ENCODE peak calls at places on chromosomes 4 and X, in ten cellular contexts. G, Z, W, O, R, J, Q, C, X and I are unnamed samples.
A peak's percentile ranks its signal among the peaks of the same experiment; 100 is the strongest.

GRCh38 chr4:82561745-82562552 is at the start of gene TMEM150C:
- DNase-seq in G (no peak), Z (peak; percentile 78), W (no peak), O (no peak), R (peak; percentile 22), J (peak; percentile 3), Q (peak; percentile 45), C (peak; percentile 42), X (peak; percentile 14), I (peak; percentile 92)

GRCh38 chr4:4759233-4759632 is 100.2 kb upstream of the MSX1 start:
- DNase-seq in G (no peak), Z (no peak), W (no peak), O (no peak), R (no peak), J (no peak), Q (no peak), C (no peak), X (no peak), I (no peak)

GRCh38 chrX:30659421-30659820 is 6.2 kb downstream of the GK start:
- DNase-seq in G (peak; percentile 95), Z (no peak), W (no peak), O (no peak), R (no peak), J (peak; percentile 51), Q (peak; percentile 4), C (no peak), X (no peak), I (no peak)

GRCh38 chr4:107824367-107825071 is at the start of gene SGMS2:
- DNase-seq in G (peak; percentile 84), Z (peak; percentile 66), W (no peak), O (no peak), R (peak; percentile 90), J (peak; percentile 82), Q (peak; percentile 68), C (peak; percentile 92), X (peak; percentile 86), I (peak; percentile 97)

GRCh38 chr4:165476214-165477098 is 97.6 kb downstream of the CPE start:
- DNase-seq in G (peak; percentile 2), Z (no peak), W (no peak), O (no peak), R (no peak), J (peak; percentile 79), Q (no peak), C (no peak), X (no peak), I (no peak)

GRCh38 chr4:156773648-156774357 is 197.8 kb downstream of the PDGFC start:
- DNase-seq in G (peak; percentile 56), Z (no peak), W (no peak), O (no peak), R (no peak), J (peak; percentile 81), Q (no peak), C (no peak), X (no peak), I (no peak)

GRCh38 chrX:54758114-54759055 is 39.7 kb downstream of the ITIH6 start:
- DNase-seq in G (no peak), Z (no peak), W (no peak), O (no peak), R (no peak), J (no peak), Q (no peak), C (no peak), X (no peak), I (no peak)

GRCh38 chr4:24057915-24058559 is 168.2 kb upstream of the PPARGC1A start:
- DNase-seq in G (no peak), Z (no peak), W (no peak), O (no peak), R (no peak), J (no peak), Q (no peak), C (no peak), X (no peak), I (no peak)

GRCh38 chr4:16157609-16158503 is 68.4 kb downstream of the TAPT1 start:
- DNase-seq in G (no peak), Z (peak; percentile 57), W (no peak), O (no peak), R (no peak), J (no peak), Q (no peak), C (no peak), X (peak; percentile 99), I (no peak)

GRCh38 chr4:141871086-141871485 is 234.7 kb downstream of the IL15 start:
- DNase-seq in G (peak; percentile 17), Z (no peak), W (no peak), O (no peak), R (no peak), J (peak; percentile 26), Q (no peak), C (no peak), X (no peak), I (no peak)

GRCh38 chr4:74109116-74109791 is 10.3 kb upstream of the CXCL2 start:
- DNase-seq in G (peak; percentile 97), Z (peak; percentile 20), W (no peak), O (no peak), R (peak; percentile 27), J (peak; percentile 98), Q (peak; percentile 64), C (peak; percentile 34), X (peak; percentile 4), I (no peak)

DNA sequence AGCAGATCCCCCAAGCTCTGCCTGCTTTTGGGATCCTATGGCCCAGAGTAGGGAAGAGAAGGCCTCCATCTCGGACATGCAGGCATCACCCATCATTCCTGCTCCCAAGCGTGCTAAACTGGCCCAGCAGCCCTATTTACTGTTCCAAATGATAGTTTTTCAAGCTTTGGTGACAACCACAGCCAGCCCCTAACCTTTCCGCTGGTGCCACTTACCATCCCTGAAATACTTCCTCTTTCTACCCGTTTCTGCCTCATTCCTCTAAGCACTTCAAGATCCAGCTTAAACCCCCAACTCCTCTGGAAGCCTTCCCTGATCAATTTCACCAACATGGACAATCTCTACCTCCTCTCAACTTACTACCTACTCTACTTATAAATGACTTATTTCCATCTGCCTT is 36.2 kb downstream of the LNX1 start:
- DNase-seq in G (no peak), Z (no peak), W (no peak), O (no peak), R (no peak), J (no peak), Q (no peak), C (no peak), X (no peak), I (no peak)
- H3K4me1 ChIP-seq in G (peaks cover 13% of the 10 kb centered on the region), Z (no peaks in the 10 kb centered on the region), W (no peaks in the 10 kb centered on the region), O (no peaks in the 10 kb centered on the region), R (no peaks in the 10 kb centered on the region), J (peaks cover 19% of the 10 kb centered on the region), Q (no peaks in the 10 kb centered on the region), C (peaks cover 6% of the 10 kb centered on the region), X (no peaks in the 10 kb centered on the region), I (no peaks in the 10 kb centered on the region)

GRCh38 chr4:186691396-186691795 is 32.3 kb downstream of the FAT1 start:
- DNase-seq in G (no peak), Z (no peak), W (no peak), O (no peak), R (no peak), J (no peak), Q (no peak), C (no peak), X (no peak), I (no peak)
- H3K4me1 ChIP-seq in G (peaks cover 17% of the 10 kb centered on the region), Z (peaks cover 5% of the 10 kb centered on the region), W (no peaks in the 10 kb centered on the region), O (no peaks in the 10 kb centered on the region), R (peaks cover 26% of the 10 kb centered on the region), J (peaks cover 29% of the 10 kb centered on the region), Q (peaks cover 78% of the 10 kb centered on the region), C (peaks cover 3% of the 10 kb centered on the region), X (peaks cover 70% of the 10 kb centered on the region), I (peaks cover 48% of the 10 kb centered on the region)

DNA sequence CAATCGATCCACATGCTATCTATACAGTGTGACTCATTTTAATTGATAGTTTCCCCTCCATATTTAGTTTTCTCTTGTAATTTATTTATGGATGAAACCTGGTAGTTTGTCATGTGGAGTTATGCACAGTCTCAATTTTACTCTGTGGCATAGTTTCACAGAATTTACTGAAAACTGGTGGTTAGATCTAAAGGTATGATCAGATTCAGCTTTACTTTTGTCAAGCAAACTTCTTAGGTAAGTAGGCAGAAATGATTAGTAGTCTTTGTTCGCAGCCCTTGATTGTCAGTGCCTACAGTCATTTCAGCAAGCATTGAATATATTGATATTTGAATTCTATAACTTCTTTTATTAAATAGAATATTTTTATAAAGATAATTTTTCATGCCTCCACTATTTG is 2.5 kb downstream of the ADD1 start:
- DNase-seq in G (no peak), Z (no peak), W (no peak), O (no peak), R (no peak), J (no peak), Q (no peak), C (no peak), X (no peak), I (no peak)
- H3K4me1 ChIP-seq in G (peaks cover 14% of the 10 kb centered on the region), Z (peaks cover 18% of the 10 kb centered on the region), W (peaks cover 39% of the 10 kb centered on the region), O (peaks cover 54% of the 10 kb centered on the region), R (peaks cover 47% of the 10 kb centered on the region), J (peaks cover 10% of the 10 kb centered on the region), Q (peaks cover 19% of the 10 kb centered on the region), C (peaks cover 2% of the 10 kb centered on the region), X (peaks cover 19% of the 10 kb centered on the region), I (peaks cover 69% of the 10 kb centered on the region)

GRCh38 chr4:931194-931959 is 739 bp downstream of the GAK start:
- DNase-seq in G (peak; percentile 84), Z (peak; percentile 19), W (no peak), O (peak; percentile 27), R (peak; percentile 36), J (peak; percentile 25), Q (no peak), C (no peak), X (no peak), I (no peak)
- H3K4me1 ChIP-seq in G (peaks cover 11% of the 10 kb centered on the region), Z (peaks cover 20% of the 10 kb centered on the region), W (peaks cover 35% of the 10 kb centered on the region), O (peaks cover 42% of the 10 kb centered on the region), R (peaks cover 33% of the 10 kb centered on the region), J (peaks cover 18% of the 10 kb centered on the region), Q (peaks cover 21% of the 10 kb centered on the region), C (peaks cover 7% of the 10 kb centered on the region), X (peaks cover 13% of the 10 kb centered on the region), I (peaks cover 67% of the 10 kb centered on the region)